ENCODE peak calls at places on chromosomes 6 and 20, in ten cellular contexts. P is HTR-8/SVneo; B is IMR-90; R is activated CD4-positive, alpha-beta T cell treated with anti-CD3 and anti-CD28 coated beads for 36 hours; X is NCI-H2171 treated with DMSO at 0.1 percent for 48 hours; W is NCI-H510A; A is testis; J is ACHN; M is cardiac fibroblast; D is ELR. U is an unnamed sample.

GRCh38 chr6:22825210-22825609 is 255.8 kb downstream of the HDGFL1 start:
- DNase-seq in P (no peak), B (no peak), R (no peak), X (no peak), W (no peak), A (no peak), J (no peak), M (no peak), D (no peak), U (no peak)

GRCh38 chr6:157656437-157657005 is 166.5 kb upstream of the SNX9 start:
- DNase-seq in P (peak), B (peak), R (no peak), X (peak), W (no peak), A (no peak), J (no peak), M (no peak), D (peak), U (no peak)

GRCh38 chr6:145310116-145310515 is 425.2 kb downstream of the EPM2A start:
- DNase-seq in P (peak), B (peak), R (no peak), X (no peak), W (no peak), A (no peak), J (no peak), M (peak), D (peak), U (no peak)

GRCh38 chr6:26296857-26297648 is 67.9 kb upstream of the BTN3A2 start:
- DNase-seq in P (no peak), B (peak), R (no peak), X (no peak), W (no peak), A (no peak), J (peak), M (peak), D (peak), U (no peak)

GRCh38 chr6:158039178-158039557 is 57.5 kb downstream of the SYNJ2 start:
- DNase-seq in P (no peak), B (peak), R (no peak), X (no peak), W (no peak), A (no peak), J (peak), M (no peak), D (peak), U (no peak)

GRCh38 chr6:133645000-133645619 is 243.8 kb upstream of the TCF21 start:
- DNase-seq in P (peak), B (peak), R (no peak), X (peak), W (no peak), A (peak), J (peak), M (peak), D (peak), U (no peak)

GRCh38 chr6:1604347-1604990 is 5.2 kb upstream of the FOXC1 start:
- DNase-seq in P (peak), B (peak), R (peak), X (peak), W (peak), A (peak), J (peak), M (peak), D (peak), U (no peak)

GRCh38 chr6:113858067-113858604 is 991 bp downstream of the MARCKS start:
- DNase-seq in P (peak), B (peak), R (peak), X (peak), W (no peak), A (peak), J (peak), M (peak), D (peak), U (no peak)

GRCh38 chr6:51913265-51913664 is 174.1 kb downstream of the PKHD1 start:
- DNase-seq in P (no peak), B (no peak), R (no peak), X (no peak), W (no peak), A (no peak), J (no peak), M (no peak), D (no peak), U (no peak)

GRCh38 chr20:5621305-5621704 is 128.9 kb upstream of the SHLD1 start:
- DNase-seq in P (no peak), B (no peak), R (no peak), X (peak), W (peak), A (no peak), J (no peak), M (no peak), D (no peak), U (no peak)

GRCh38 chr6:9085054-9085746 is 649.9 kb upstream of the SLC35B3 start:
- DNase-seq in P (no peak), B (no peak), R (no peak), X (no peak), W (no peak), A (no peak), J (no peak), M (no peak), D (no peak), U (peak)

GRCh38 chr20:45611054-45611453 is 18.5 kb upstream of the WFDC10A start:
- DNase-seq in P (peak), B (peak), R (peak), X (no peak), W (peak), A (no peak), J (no peak), M (peak), D (peak), U (no peak)

GRCh38 chr6:2973656-2974055 is 2.3 kb upstream of the SERPINB6 start:
- DNase-seq in P (no peak), B (no peak), R (peak), X (peak), W (no peak), A (no peak), J (no peak), M (no peak), D (no peak), U (no peak)

GRCh38 chr6:100512203-100512862 is 47.6 kb upstream of the SIM1 start:
- DNase-seq in P (no peak), B (peak), R (no peak), X (no peak), W (no peak), A (no peak), J (peak), M (peak), D (peak), U (no peak)

GRCh38 chr6:34986845-34987246 is 97.8 kb downstream of the ANKS1A start:
- DNase-seq in P (peak), B (peak), R (peak), X (peak), W (peak), A (peak), J (peak), M (peak), D (peak), U (peak)

GRCh38 chr6:100300221-100300736 is 164.4 kb downstream of the SIM1 start:
- DNase-seq in P (peak), B (peak), R (no peak), X (no peak), W (no peak), A (no peak), J (peak), M (peak), D (peak), U (no peak)

GRCh38 chr6:100456178-100456880 is 8.4 kb downstream of the SIM1 start:
- DNase-seq in P (no peak), B (no peak), R (no peak), X (no peak), W (no peak), A (no peak), J (no peak), M (peak), D (peak), U (no peak)

GRCh38 chr20:44422083-44422482 is 53.6 kb upstream of the TTPAL start:
- DNase-seq in P (no peak), B (peak), R (no peak), X (no peak), W (no peak), A (no peak), J (no peak), M (peak), D (peak), U (no peak)

GRCh38 chr6:132964101-132964867 is 149.9 kb downstream of the RPS12 start:
- DNase-seq in P (no peak), B (peak), R (no peak), X (peak), W (no peak), A (no peak), J (no peak), M (peak), D (peak), U (no peak)

GRCh38 chr20:1391640-1392442 is 1.0 kb downstream of the FKBP1A start:
- DNase-seq in P (no peak), B (peak), R (peak), X (no peak), W (no peak), A (no peak), J (no peak), M (peak), D (peak), U (no peak)

GRCh38 chr6:45677381-45677992 is 299.8 kb upstream of the SUPT3H start:
- DNase-seq in P (no peak), B (peak), R (peak), X (no peak), W (no peak), A (peak), J (peak), M (peak), D (no peak), U (no peak)